ENCODE peak calls at places on chromosomes 6 and 20, in eight cellular contexts. X is effector CD8-positive, alpha-beta T cell; O is left ventricle myocardium inferior; W is chondrocyte; R is astrocyte of the hippocampus; I is CD8-positive, alpha-beta T cell; J is RKO; P is D341Med. K is an unnamed sample.

GRCh38 chr20:18380908-18381529 is 85.8 kb downstream of the DZANK1 start:
- DNase-seq in I (no peak), P (no peak), O (no peak), X (no peak), J (no peak), W (no peak), R (no peak), K (no peak)

GRCh38 chr6:154933181-154933827 is 61.8 kb upstream of the TIAM2 start:
- DNase-seq in X (no peak), R (peak), I (no peak), P (no peak), O (no peak), J (no peak), W (no peak), K (no peak)

GRCh38 chr6:129672883-129673631 is 36.9 kb downstream of the ARHGAP18 start:
- DNase-seq in R (peak), O (no peak), J (peak), X (no peak), W (no peak), P (no peak), I (no peak), K (no peak)

GRCh38 chr6:121008553-121008952 is 325.7 kb downstream of the TBC1D32 start:
- DNase-seq in P (no peak), J (no peak), I (no peak), X (no peak), O (no peak), W (no peak), R (peak), K (no peak)

GRCh38 chr6:144873653-144874378 is 588.7 kb downstream of the UTRN start:
- DNase-seq in J (no peak), O (no peak), R (no peak), I (no peak), X (no peak), W (no peak), P (no peak), K (no peak)

GRCh38 chr20:57596998-57597939 is 23.0 kb downstream of the ZBP1 start:
- DNase-seq in I (peak), X (peak), R (peak), P (peak), O (peak), J (peak), W (no peak), K (peak)

GRCh38 chr20:62723351-62723750 is 14.7 kb downstream of the NTSR1 start:
- DNase-seq in W (peak), I (peak), R (peak), J (no peak), P (no peak), O (peak), X (no peak), K (no peak)

GRCh38 chr20:9514461-9515210 is at the start of gene LAMP5:
- DNase-seq in I (no peak), X (no peak), O (no peak), W (no peak), J (no peak), R (peak), P (peak), K (no peak)

GRCh38 chr6:37514840-37515239 is 15.1 kb upstream of the CCDC167 start:
- DNase-seq in R (peak), P (no peak), I (no peak), W (peak), O (no peak), J (no peak), X (no peak), K (no peak)

GRCh38 chr20:7940341-7940740 is at the start of gene HAO1:
- DNase-seq in X (no peak), O (no peak), W (no peak), P (no peak), J (no peak), R (no peak), I (no peak), K (no peak)

K was measured in Karpas-422.